ENCODE peak calls at places on chromosomes 1 and 21, in nine cellular contexts. A is BE2C, Y is mucosa of descending colon, L is right lobe of liver, R is heart left ventricle, X is retinal pigment epithelial cell, D is fibroblast of lung, J is OCI-LY7, U is cardiac fibroblast. H is an unnamed sample.

GRCh38 chr1:194268839-194269238 is 1082.4 kb upstream of the B3GALT2 start:
- DNase-seq in X (no peak), D (peak), J (no peak), L (no peak), Y (no peak), A (no peak), U (no peak), R (no peak), H (no peak)

GRCh38 chr21:36705679-36706481 is 7.0 kb downstream of the SIM2 start:
- DNase-seq in L (no peak), U (no peak), A (no peak), R (no peak), Y (no peak), X (no peak), J (no peak), D (no peak), H (no peak)

GRCh38 chr1:229843627-229844238 is 217.7 kb downstream of the URB2 start:
- DNase-seq in A (peak), L (no peak), U (peak), X (no peak), D (peak), R (peak), J (peak), Y (peak), H (no peak)

GRCh38 chr1:59298178-59298583 is 1.3 kb downstream of the FGGY start:
- DNase-seq in U (no peak), A (no peak), R (peak), D (no peak), Y (peak), L (peak), J (no peak), X (no peak), H (no peak)

GRCh38 chr1:201912832-201913231 is 24.1 kb downstream of the SHISA4 start:
- DNase-seq in D (peak), J (no peak), L (no peak), X (no peak), U (peak), A (no peak), Y (no peak), R (no peak), H (no peak)

GRCh38 chr1:171983584-171983983 is 142.3 kb downstream of the DNM3 start:
- DNase-seq in L (no peak), D (peak), J (peak), R (no peak), Y (no peak), U (peak), A (no peak), X (no peak), H (no peak)

GRCh38 chr21:36097427-36098230 is 27.8 kb downstream of the CBR1 start:
- DNase-seq in R (no peak), X (peak), U (no peak), Y (no peak), J (no peak), L (no peak), A (no peak), D (peak), H (peak)

GRCh38 chr1:156151093-156151688 is 2.2 kb upstream of the SEMA4A start:
- DNase-seq in Y (no peak), A (no peak), X (peak), L (no peak), R (no peak), J (peak), D (peak), U (peak), H (no peak)

GRCh38 chr1:108503062-108503740 is 53.1 kb downstream of the NBPF6 start:
- DNase-seq in J (no peak), L (no peak), U (peak), R (no peak), X (peak), Y (no peak), A (no peak), D (peak), H (peak)

GRCh38 chr1:56838726-56839125 is 15.9 kb upstream of the C8A start:
- DNase-seq in J (no peak), Y (no peak), A (no peak), X (no peak), D (peak), R (no peak), U (peak), L (no peak), H (no peak)

GRCh38 chr21:21921410-21922232 is 923.4 kb downstream of the NCAM2 start:
- DNase-seq in X (no peak), D (peak), U (peak), J (peak), R (no peak), Y (no peak), A (peak), L (no peak), H (no peak)

GRCh38 chr1:83735525-83735924 is 263.4 kb downstream of the TTLL7 start:
- DNase-seq in A (no peak), X (no peak), U (no peak), L (no peak), Y (no peak), R (no peak), D (no peak), J (no peak), H (no peak)

GRCh38 chr1:114015075-114015474 is 35.8 kb downstream of the OLFML3 start:
- DNase-seq in J (no peak), A (no peak), U (no peak), D (peak), L (no peak), Y (no peak), R (no peak), X (no peak), H (peak)

GRCh38 chr1:211713231-211713630 is 37.8 kb upstream of the NEK2 start:
- DNase-seq in X (no peak), J (no peak), R (no peak), Y (no peak), L (no peak), D (no peak), U (no peak), A (no peak), H (no peak)

GRCh38 chr1:158185770-158186705 is 5.3 kb downstream of the CD1D start:
- DNase-seq in Y (no peak), L (no peak), X (no peak), A (no peak), D (no peak), J (no peak), R (no peak), U (no peak), H (no peak)

GRCh38 chr1:103901072-103901471 is 151.4 kb downstream of the AMY1C start:
- DNase-seq in D (no peak), X (no peak), R (no peak), U (no peak), Y (no peak), L (no peak), J (no peak), A (no peak), H (no peak)

GRCh38 chr1:51898090-51898734 is 19.7 kb upstream of the NRDC start:
- DNase-seq in D (peak), X (no peak), R (no peak), U (peak), J (no peak), Y (no peak), A (no peak), L (no peak), H (peak)

GRCh38 chr1:222266223-222267215 is 281.4 kb downstream of the HHIPL2 start:
- DNase-seq in L (no peak), D (no peak), U (no peak), J (no peak), X (no peak), Y (no peak), R (no peak), A (no peak), H (no peak)

GRCh38 chr1:230113605-230114241 is 46.7 kb downstream of the GALNT2 start:
- DNase-seq in X (peak), Y (no peak), J (no peak), R (peak), L (peak), U (peak), A (no peak), D (peak), H (peak)

GRCh38 chr21:39030127-39030884 is 152.9 kb downstream of the PSMG1 start:
- DNase-seq in R (no peak), U (no peak), Y (no peak), X (no peak), J (no peak), D (no peak), L (no peak), A (no peak), H (no peak)

GRCh38 chr1:111605553-111605952 is 14.0 kb upstream of the RAP1A start:
- DNase-seq in R (no peak), X (no peak), U (peak), J (no peak), A (no peak), Y (peak), L (no peak), D (peak), H (no peak)

GRCh38 chr21:17674106-17674505 is 61.4 kb upstream of the BTG3 start:
- DNase-seq in X (no peak), Y (no peak), R (no peak), L (no peak), U (no peak), J (no peak), A (no peak), D (no peak), H (no peak)

GRCh38 chr1:38006008-38006828 is 904 bp upstream of the FHL3 start:
- DNase-seq in X (no peak), Y (no peak), A (no peak), D (no peak), J (no peak), L (no peak), U (no peak), R (peak), H (no peak)

GRCh38 chr1:209431813-209432442 is 151.6 kb upstream of the CAMK1G start:
- DNase-seq in X (no peak), D (no peak), L (no peak), R (no peak), Y (no peak), A (no peak), J (no peak), U (no peak), H (no peak)

GRCh38 chr1:184843732-184844495 is 89.3 kb upstream of the EDEM3 start:
- DNase-seq in D (no peak), J (no peak), X (no peak), R (no peak), U (no peak), A (no peak), L (no peak), Y (peak), H (no peak)

GRCh38 chr1:62391369-62391971 is 45.4 kb upstream of the USP1 start:
- DNase-seq in Y (no peak), A (peak), L (no peak), R (no peak), U (no peak), X (no peak), J (peak), D (no peak), H (no peak)

GRCh38 chr1:227372662-227373061 is 54.4 kb upstream of the CDC42BPA start:
- DNase-seq in J (no peak), U (peak), L (no peak), Y (no peak), D (peak), A (no peak), X (peak), R (no peak), H (no peak)

GRCh38 chr1:234958066-234958701 is 170.5 kb downstream of the TOMM20 start:
- DNase-seq in L (peak), Y (no peak), R (no peak), X (no peak), U (no peak), J (no peak), A (no peak), D (no peak), H (no peak)

GRCh38 chr21:17270234-17270633 is 242.6 kb upstream of the CXADR start:
- DNase-seq in Y (no peak), U (peak), J (peak), X (peak), A (peak), R (no peak), L (no peak), D (peak), H (no peak)

GRCh38 chr1:29828526-29829447 is 592.5 kb downstream of the PTPRU start:
- DNase-seq in D (no peak), X (no peak), A (no peak), R (no peak), Y (no peak), L (no peak), J (no peak), U (no peak), H (no peak)

GRCh38 chr1:72282690-72283203 is 408 bp upstream of the NEGR1 start:
- DNase-seq in L (peak), D (peak), Y (peak), U (peak), R (peak), X (peak), J (no peak), A (peak), H (peak)

GRCh38 chr1:27388337-27389005 is 4.0 kb upstream of the GPR3 start:
- DNase-seq in L (no peak), J (peak), U (peak), X (no peak), A (peak), R (peak), D (no peak), Y (no peak), H (no peak)

GRCh38 chr1:7233646-7234470 is 448.6 kb downstream of the CAMTA1 start:
- DNase-seq in R (no peak), J (no peak), D (no peak), A (no peak), L (no peak), U (no peak), X (no peak), Y (no peak), H (no peak)

GRCh38 chr1:30645807-30646206 is 77.6 kb downstream of the MATN1 start:
- DNase-seq in J (no peak), L (no peak), D (peak), U (peak), A (no peak), X (no peak), R (no peak), Y (no peak), H (peak)

GRCh38 chr1:222791006-222791710 is 23.7 kb upstream of the DISP1 start:
- DNase-seq in Y (no peak), U (no peak), D (peak), X (no peak), J (no peak), L (no peak), A (no peak), R (no peak), H (no peak)

GRCh38 chr1:206802401-206802800 is 30.1 kb upstream of the IL10 start:
- DNase-seq in L (no peak), U (peak), X (no peak), R (no peak), D (no peak), A (no peak), J (no peak), Y (no peak), H (no peak)

DNA sequence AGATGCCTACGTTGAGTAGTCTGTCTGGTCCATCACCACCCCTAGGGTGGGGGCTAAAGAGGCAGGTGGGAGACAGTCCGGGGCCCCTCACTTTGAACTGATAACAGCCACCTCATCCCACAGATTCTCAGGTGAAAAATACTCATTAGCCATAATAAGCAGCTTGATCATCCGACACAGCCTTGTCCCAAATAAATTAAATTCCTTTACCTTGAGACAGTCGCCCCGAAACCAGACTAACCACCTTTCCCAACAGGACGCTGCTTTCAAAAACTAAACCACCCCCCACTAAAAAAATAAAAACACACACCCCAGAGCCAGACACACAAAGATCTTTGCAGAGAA is 103.3 kb downstream of the CASZ1 start:
- DNase-seq in U (no peak), X (no peak), J (no peak), R (no peak), L (no peak), Y (no peak), D (no peak), A (no peak), H (no peak)
- H3K4me3 ChIP-seq in U (no peak), X (peak), J (peak), R (peak), L (peak), Y (no peak), D (no peak), A (no peak), H (peak)

DNA sequence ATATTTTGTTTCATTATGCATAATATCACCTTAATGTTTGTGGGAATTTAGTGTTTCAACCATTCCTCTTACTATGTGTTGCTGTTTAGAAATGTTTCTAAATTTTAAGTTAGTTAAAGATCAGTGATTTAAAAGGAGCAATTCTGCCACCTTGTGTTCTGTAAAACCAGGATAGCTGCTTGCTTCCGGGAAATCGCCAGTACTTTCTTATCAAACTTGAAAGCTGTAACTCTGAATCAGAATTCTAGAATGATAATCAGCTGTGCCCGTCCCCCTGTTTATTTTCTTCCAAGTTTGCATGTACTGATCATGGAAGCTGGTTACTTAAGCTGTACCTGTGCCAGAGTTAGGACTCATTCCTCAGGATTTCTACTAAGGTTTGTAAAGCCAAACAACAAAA is 656.4 kb downstream of the LTN1 start:
- DNase-seq in J (peak), X (peak), A (peak), R (peak), D (peak), Y (no peak), U (peak), L (no peak), H (peak)
- TF ChIP-seq CTCF in J (peak), X (peak), A (peak), R (peak), D (peak), Y (no peak), U (peak), L (peak), H (peak)

GRCh38 chr1:119713538-119714456 is 2.1 kb downstream of the PHGDH start:
- DNase-seq in D (peak), L (no peak), J (peak), Y (no peak), X (no peak), R (no peak), A (no peak), U (peak), H (no peak)

GRCh38 chr1:119713039-119713537 is 1.4 kb downstream of the PHGDH start:
- DNase-seq in R (no peak), Y (no peak), U (peak), D (peak), A (peak), L (peak), J (peak), X (no peak), H (no peak)

GRCh38 chr1:119715542-119715941 is 3.8 kb downstream of the PHGDH start:
- DNase-seq in X (no peak), Y (no peak), U (peak), A (no peak), J (no peak), D (peak), L (no peak), R (no peak), H (no peak)

GRCh38 chr1:119712342-119713038 is 756 bp downstream of the PHGDH start:
- DNase-seq in D (peak), U (peak), L (peak), X (peak), J (peak), R (peak), Y (peak), A (peak), H (peak)

GRCh38 chr1:119714583-119714982 is 2.8 kb downstream of the PHGDH start:
- DNase-seq in X (no peak), R (no peak), J (no peak), A (no peak), U (peak), L (no peak), D (no peak), Y (no peak), H (no peak)
- H3K4me3 ChIP-seq in X (no peak), R (no peak), J (peak), A (peak), U (no peak), L (no peak), D (no peak), Y (no peak), H (no peak)

GRCh38 chr1:9827558-9828185 is 3.9 kb upstream of the CLSTN1 start:
- DNase-seq in D (no peak), X (no peak), L (no peak), A (no peak), Y (peak), U (peak), R (no peak), J (no peak), H (no peak)
- TF ChIP-seq CTCF in D (peak), X (peak), L (no peak), A (no peak), Y (no peak), U (peak), R (peak), J (no peak), H (peak)

GRCh38 chr1:216542741-216543140 is 119.5 kb upstream of the USH2A start:
- DNase-seq in L (no peak), Y (no peak), D (no peak), J (no peak), U (no peak), X (no peak), A (no peak), R (no peak), H (no peak)

DNA sequence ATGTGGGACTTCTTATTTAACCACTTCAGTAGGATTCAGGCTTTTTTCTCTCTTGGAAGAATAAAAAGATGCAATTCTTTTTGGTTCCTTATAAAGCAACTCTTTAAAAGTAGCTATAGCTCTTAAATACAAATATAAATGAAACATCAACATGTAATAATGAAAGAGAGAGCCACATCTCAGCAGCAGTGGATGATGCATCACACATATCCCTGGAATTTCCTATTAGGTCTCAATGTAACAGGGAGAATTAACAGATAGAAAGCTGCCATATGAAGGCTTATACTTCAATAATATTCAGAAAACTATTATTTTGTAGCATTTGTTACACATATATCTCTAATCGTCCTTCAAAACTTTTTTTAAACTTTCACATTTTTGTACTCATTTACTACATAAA is 119.0 kb upstream of the USH2A start:
- DNase-seq in L (no peak), D (no peak), X (no peak), R (no peak), A (no peak), Y (no peak), U (no peak), J (no peak), H (no peak)
- H3K4me3 ChIP-seq in L (no peak), D (no peak), X (no peak), R (no peak), A (no peak), Y (no peak), U (no peak), J (no peak), H (no peak)

GRCh38 chr1:203326830-203327683 is 21.7 kb downstream of the BTG2 start:
- DNase-seq in D (peak), Y (peak), R (peak), J (peak), A (peak), X (peak), L (peak), U (peak), H (peak)

GRCh38 chr1:203325418-203326091 is 20.2 kb downstream of the BTG2 start:
- DNase-seq in X (no peak), R (peak), A (peak), L (peak), J (peak), Y (peak), D (no peak), U (no peak), H (no peak)

GRCh38 chr1:203331224-203331623 is 19.7 kb downstream of the FMOD start:
- DNase-seq in D (no peak), A (no peak), R (no peak), X (no peak), J (no peak), L (no peak), Y (no peak), U (no peak), H (no peak)

GRCh38 chr1:203327684-203328457 is 22.6 kb downstream of the BTG2 start:
- DNase-seq in D (peak), X (no peak), Y (no peak), A (peak), J (no peak), R (no peak), L (no peak), U (peak), H (no peak)

DNA sequence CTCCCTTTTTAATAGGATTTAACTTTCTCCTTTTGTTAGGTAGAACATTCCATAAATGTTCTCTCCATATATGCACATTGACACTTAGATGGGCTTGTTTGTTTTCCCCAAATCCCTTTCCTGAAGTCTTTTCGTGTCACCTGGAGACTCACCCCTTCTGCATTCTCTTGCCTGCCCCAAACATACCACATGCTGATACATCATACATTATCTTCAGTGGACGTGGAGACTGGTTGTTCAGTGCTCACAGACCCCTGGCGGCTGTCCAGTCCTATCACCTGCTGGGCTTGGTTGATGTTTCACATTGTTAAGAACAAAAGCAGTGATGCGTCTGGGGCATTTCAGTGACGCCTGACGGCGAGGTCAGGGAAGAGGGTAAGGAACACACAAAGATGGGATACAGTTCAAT is 22.2 kb downstream of the FMOD start:
- DNase-seq in L (no peak), X (peak), Y (peak), D (peak), J (peak), R (no peak), A (peak), U (no peak), H (peak)
- TF ChIP-seq CTCF in L (no peak), X (peak), Y (no peak), D (no peak), J (peak), R (no peak), A (peak), U (no peak), H (peak)

GRCh38 chr21:45029968-45030636 is 44.3 kb upstream of the ADARB1 start:
- DNase-seq in X (no peak), D (no peak), L (no peak), U (no peak), R (no peak), A (peak), J (no peak), Y (no peak), H (no peak)
- H3K4me3 ChIP-seq in X (no peak), D (no peak), L (no peak), U (no peak), R (peak), A (peak), J (no peak), Y (no peak), H (no peak)

H was measured in kidney epithelial cell.